ENCODE peak calls at places on chromosomes 13 and 19, in seven cellular contexts. L, J, N, D, S, I and B are unnamed samples.

GRCh38 chr13:110130431-110130830 is 176.5 kb downstream of the COL4A1 start:
- DNase-seq in L (no peak), J (no peak), N (no peak), D (no peak), S (no peak), I (no peak), B (no peak)

GRCh38 chr13:35475131-35475959 is 1.1 kb downstream of the MAB21L1 start:
- DNase-seq in L (no peak), J (no peak), N (no peak), D (no peak), S (peak; percentile 79), I (peak; percentile 67), B (no peak)

GRCh38 chr19:6723738-6724137 is 3.3 kb upstream of the C3 start:
- DNase-seq in L (peak; percentile 45), J (no peak), N (no peak), D (no peak), S (no peak), I (no peak), B (no peak)

GRCh38 chr13:27965740-27966640 is 3.1 kb downstream of the CDX2 start:
- DNase-seq in L (no peak), J (no peak), N (no peak), D (no peak), S (no peak), I (peak; percentile 91), B (no peak)

GRCh38 chr19:18915639-18916038 is 3.5 kb downstream of the COPE start:
- DNase-seq in L (no peak), J (no peak), N (no peak), D (no peak), S (peak; percentile 84), I (peak; percentile 71), B (no peak)

GRCh38 chr13:104773775-104774174 is 1707.6 kb upstream of the SLC10A2 start:
- DNase-seq in L (no peak), J (no peak), N (no peak), D (no peak), S (no peak), I (no peak), B (no peak)

GRCh38 chr13:46893820-46894533 is 2.9 kb downstream of the HTR2A start:
- DNase-seq in L (peak; percentile 83), J (peak; percentile 47), N (peak; percentile 58), D (no peak), S (peak; percentile 91), I (peak; percentile 78), B (peak; percentile 90)

GRCh38 chr19:1263198-1263597 is 5.9 kb upstream of the CIRBP start:
- DNase-seq in L (no peak), J (no peak), N (no peak), D (no peak), S (peak; percentile 84), I (no peak), B (no peak)

GRCh38 chr19:3840804-3841203 is 28.0 kb downstream of the ZFR2 start:
- DNase-seq in L (no peak), J (no peak), N (no peak), D (no peak), S (no peak), I (no peak), B (no peak)

GRCh38 chr13:99063952-99064351 is 86.1 kb upstream of the DOCK9 start:
- DNase-seq in L (no peak), J (no peak), N (no peak), D (no peak), S (no peak), I (no peak), B (no peak)

GRCh38 chr19:13181747-13182388 is 31.7 kb downstream of the IER2 start:
- DNase-seq in L (peak; percentile 60), J (peak; percentile 24), N (peak; percentile 85), D (no peak), S (peak; percentile 82), I (no peak), B (peak; percentile 67)

GRCh38 chr19:18440421-18440877 is 2.5 kb upstream of the ISYNA1 start:
- DNase-seq in L (no peak), J (no peak), N (peak; percentile 27), D (no peak), S (peak; percentile 79), I (no peak), B (no peak)

GRCh38 chr13:41995946-41996345 is 35.0 kb upstream of the VWA8 start:
- DNase-seq in L (peak; percentile 58), J (no peak), N (no peak), D (no peak), S (no peak), I (no peak), B (peak; percentile 69)

GRCh38 chr19:31880283-31880682 is 465.1 kb upstream of the ZNF507 start:
- DNase-seq in L (no peak), J (no peak), N (peak; percentile 19), D (no peak), S (no peak), I (no peak), B (no peak)

GRCh38 chr13:41456768-41457588 is at the start of gene RGCC:
- DNase-seq in L (peak; percentile 93), J (peak; percentile 85), N (peak; percentile 81), D (peak; percentile 24), S (peak; percentile 93), I (peak; percentile 75), B (peak; percentile 96)

GRCh38 chr13:109704771-109705628 is 81.4 kb downstream of the IRS2 start:
- DNase-seq in L (peak; percentile 85), J (no peak), N (peak; percentile 47), D (no peak), S (peak; percentile 85), I (no peak), B (peak; percentile 86)

GRCh38 chr19:33675501-33676124 is 53.9 kb downstream of the CHST8 start:
- DNase-seq in L (no peak), J (no peak), N (no peak), D (no peak), S (peak; percentile 81), I (no peak), B (peak; percentile 13)

GRCh38 chr19:17205237-17206140 is 9.7 kb upstream of the USE1 start:
- DNase-seq in L (peak; percentile 82), J (peak; percentile 37), N (peak; percentile 47), D (no peak), S (peak; percentile 88), I (peak; percentile 78), B (peak; percentile 86)

GRCh38 chr19:10670876-10671804 is 17.0 kb downstream of the ILF3 start:
- DNase-seq in L (no peak), J (no peak), N (no peak), D (no peak), S (no peak), I (no peak), B (no peak)
- H3K27ac ChIP-seq in L (no peak overlapping the region), J (no peak overlapping the region), N (peak overlapping the region; percentile 28), D (no peak overlapping the region), S (no peak overlapping the region), I (no peak overlapping the region), B (no peak overlapping the region)

GRCh38 chr13:74066937-74067336 is 67.3 kb downstream of the KLF12 start:
- DNase-seq in L (no peak), J (no peak), N (no peak), D (no peak), S (no peak), I (no peak), B (no peak)
- H3K4me1 ChIP-seq in L (peaks cover 20% of the 10 kb centered on the region), J (peaks cover 64% of the 10 kb centered on the region), N (peaks cover 48% of the 10 kb centered on the region), D (peaks cover 28% of the 10 kb centered on the region), S (peaks cover 92% of the 10 kb centered on the region), I (no peaks in the 10 kb centered on the region), B (peaks cover 7% of the 10 kb centered on the region)

GRCh38 chr13:30126903-30127428 is 180.4 kb downstream of the KATNAL1 start:
- DNase-seq in L (no peak), J (no peak), N (no peak), D (no peak), S (no peak), I (no peak), B (no peak)

GRCh38 chr13:30125422-30126073 is 181.8 kb downstream of the KATNAL1 start:
- DNase-seq in L (no peak), J (no peak), N (no peak), D (no peak), S (no peak), I (no peak), B (no peak)

GRCh38 chr13:30123575-30123974 is 183.8 kb downstream of the KATNAL1 start:
- DNase-seq in L (no peak), J (no peak), N (no peak), D (no peak), S (no peak), I (no peak), B (no peak)

GRCh38 chr13:30121666-30122065 is 185.7 kb downstream of the KATNAL1 start:
- DNase-seq in L (no peak), J (no peak), N (no peak), D (no peak), S (no peak), I (no peak), B (no peak)

GRCh38 chr13:30124131-30124768 is 183.1 kb downstream of the KATNAL1 start:
- DNase-seq in L (no peak), J (no peak), N (no peak), D (no peak), S (no peak), I (no peak), B (no peak)
- H3K9me3 ChIP-seq in L (no peaks in the 10 kb centered on the region), J (no peaks in the 10 kb centered on the region), N (no peaks in the 10 kb centered on the region), D (no peaks in the 10 kb centered on the region), S (no peaks in the 10 kb centered on the region), I (no peaks in the 10 kb centered on the region), B (no peaks in the 10 kb centered on the region)

GRCh38 chr19:36112678-36113077 is 1.7 kb downstream of the OVOL3 start:
- DNase-seq in L (no peak), J (no peak), N (no peak), D (no peak), S (peak; percentile 77), I (no peak), B (no peak)

GRCh38 chr19:36113425-36113824 is 1.2 kb downstream of the POLR2I start:
- DNase-seq in L (no peak), J (no peak), N (no peak), D (no peak), S (peak; percentile 81), I (peak; percentile 27), B (no peak)

GRCh38 chr19:36114763-36115452 is at the start of gene POLR2I:
- DNase-seq in L (peak; percentile 99), J (peak; percentile 97), N (peak; percentile 99), D (peak; percentile 94), S (peak; percentile 99), I (peak; percentile 100), B (peak; percentile 99)

GRCh38 chr19:36115453-36116343 is at the start of gene TBCB:
- DNase-seq in L (peak; percentile 89), J (peak; percentile 86), N (peak; percentile 86), D (peak; percentile 80), S (peak; percentile 96), I (no peak), B (peak; percentile 93)

DNA sequence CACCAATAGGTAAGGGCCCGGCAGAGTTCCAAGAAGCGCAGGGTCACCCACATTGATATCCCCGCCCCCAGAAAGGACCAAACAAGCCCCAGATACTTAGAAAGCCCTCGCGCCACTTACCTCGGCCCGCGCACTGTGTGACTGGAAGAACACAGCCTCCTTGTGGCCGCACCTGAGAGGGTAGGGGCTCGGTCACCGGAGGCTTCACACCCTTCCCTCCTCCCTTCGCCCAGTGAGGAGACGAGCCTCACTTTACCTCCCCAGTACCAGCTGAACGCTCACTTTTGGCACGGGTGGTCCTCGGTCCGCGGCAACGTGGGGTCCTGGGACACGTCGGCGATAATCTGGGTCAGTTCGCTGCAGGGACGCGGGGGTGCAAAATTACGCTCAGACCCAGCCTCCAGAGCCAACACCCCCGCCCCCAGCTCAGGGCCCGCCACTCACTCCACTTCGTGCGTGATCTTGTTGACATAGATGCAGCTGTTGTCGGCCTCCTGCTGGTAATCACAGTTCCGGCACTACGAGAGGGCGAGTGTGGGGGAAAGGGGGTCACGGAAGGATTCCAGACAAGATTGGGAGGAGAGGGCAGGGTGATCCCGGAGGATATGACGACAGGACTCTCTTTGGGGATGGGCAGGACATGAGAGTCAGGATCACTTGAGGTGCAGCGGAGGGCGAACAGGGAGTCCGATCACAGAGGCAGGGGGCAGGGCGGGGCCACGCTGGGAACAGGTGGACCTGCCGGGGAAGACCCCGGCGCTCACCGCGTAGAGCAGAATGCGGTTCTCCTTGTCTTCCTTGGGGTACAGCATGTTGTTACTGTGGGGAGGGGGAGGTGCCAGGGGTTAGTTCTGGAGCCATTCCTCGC is 546 bp downstream of the POLR2I start:
- DNase-seq in L (no peak), J (no peak), N (no peak), D (no peak), S (peak; percentile 84), I (peak; percentile 64), B (no peak)
- H3K27ac ChIP-seq in L (peak overlapping the region; percentile 84), J (peak overlapping the region; percentile 77), N (peak overlapping the region; percentile 93), D (peak overlapping the region; percentile 96), S (peak overlapping the region; percentile 93), I (no peak overlapping the region), B (peak overlapping the region; percentile 85)